ENCODE peak calls at places on chromosomes 5 and 9, in ten cellular contexts. W, K, I, J, D, T, O, X, F and V are unnamed samples.

GRCh38 chr5:19880859-19881436 is 107.1 kb downstream of the CDH18 start:
- DNase-seq in D (peak), J (no peak), W (no peak), X (no peak), K (peak), T (no peak), O (no peak), F (no peak), I (no peak), V (no peak)

GRCh38 chr9:135065804-135066203 is 21.7 kb upstream of the OLFM1 start:
- DNase-seq in W (no peak), I (no peak), X (no peak), J (no peak), F (no peak), D (no peak), K (no peak), T (no peak), O (no peak), V (no peak)

GRCh38 chr5:136190904-136191303 is 2.1 kb downstream of the SMIM32 start:
- DNase-seq in O (no peak), W (no peak), X (no peak), J (no peak), F (no peak), K (no peak), I (no peak), D (no peak), T (no peak), V (no peak)

GRCh38 chr5:151196556-151197290 is 27.2 kb downstream of the CCDC69 start:
- DNase-seq in O (no peak), K (no peak), D (no peak), J (no peak), I (no peak), W (no peak), T (no peak), X (no peak), F (peak), V (no peak)

GRCh38 chr5:132479073-132479811 is 11.3 kb downstream of the IRF1 start:
- DNase-seq in D (no peak), I (no peak), W (no peak), K (no peak), J (no peak), O (no peak), T (no peak), X (no peak), F (peak), V (no peak)

GRCh38 chr5:16918156-16918555 is 17.9 kb downstream of the MYO10 start:
- DNase-seq in I (no peak), T (no peak), D (no peak), X (no peak), W (no peak), J (peak), K (no peak), F (no peak), O (no peak), V (no peak)

GRCh38 chr9:133108794-133109641 is 12.0 kb downstream of the RALGDS start:
- DNase-seq in K (no peak), T (no peak), W (no peak), D (no peak), X (peak), F (no peak), I (no peak), O (no peak), J (no peak), V (no peak)

GRCh38 chr5:87120518-87121314 is 147.0 kb upstream of the RASA1 start:
- DNase-seq in K (no peak), J (peak), T (peak), O (peak), F (peak), W (peak), D (no peak), I (no peak), X (no peak), V (peak)

GRCh38 chr9:129305246-129305645 is 127.2 kb upstream of the IER5L start:
- DNase-seq in O (no peak), K (no peak), J (no peak), D (no peak), X (no peak), T (no peak), F (no peak), I (peak), W (no peak), V (no peak)

GRCh38 chr5:98635631-98636030 is 137.8 kb upstream of the RGMB start:
- DNase-seq in D (no peak), F (no peak), J (peak), X (no peak), O (no peak), I (no peak), W (no peak), T (peak), K (no peak), V (peak)

GRCh38 chr9:134231330-134231745 is 67.0 kb upstream of the RNU6ATAC start:
- DNase-seq in D (no peak), O (no peak), I (no peak), T (no peak), W (no peak), J (no peak), X (no peak), F (no peak), K (no peak), V (peak)

DNA sequence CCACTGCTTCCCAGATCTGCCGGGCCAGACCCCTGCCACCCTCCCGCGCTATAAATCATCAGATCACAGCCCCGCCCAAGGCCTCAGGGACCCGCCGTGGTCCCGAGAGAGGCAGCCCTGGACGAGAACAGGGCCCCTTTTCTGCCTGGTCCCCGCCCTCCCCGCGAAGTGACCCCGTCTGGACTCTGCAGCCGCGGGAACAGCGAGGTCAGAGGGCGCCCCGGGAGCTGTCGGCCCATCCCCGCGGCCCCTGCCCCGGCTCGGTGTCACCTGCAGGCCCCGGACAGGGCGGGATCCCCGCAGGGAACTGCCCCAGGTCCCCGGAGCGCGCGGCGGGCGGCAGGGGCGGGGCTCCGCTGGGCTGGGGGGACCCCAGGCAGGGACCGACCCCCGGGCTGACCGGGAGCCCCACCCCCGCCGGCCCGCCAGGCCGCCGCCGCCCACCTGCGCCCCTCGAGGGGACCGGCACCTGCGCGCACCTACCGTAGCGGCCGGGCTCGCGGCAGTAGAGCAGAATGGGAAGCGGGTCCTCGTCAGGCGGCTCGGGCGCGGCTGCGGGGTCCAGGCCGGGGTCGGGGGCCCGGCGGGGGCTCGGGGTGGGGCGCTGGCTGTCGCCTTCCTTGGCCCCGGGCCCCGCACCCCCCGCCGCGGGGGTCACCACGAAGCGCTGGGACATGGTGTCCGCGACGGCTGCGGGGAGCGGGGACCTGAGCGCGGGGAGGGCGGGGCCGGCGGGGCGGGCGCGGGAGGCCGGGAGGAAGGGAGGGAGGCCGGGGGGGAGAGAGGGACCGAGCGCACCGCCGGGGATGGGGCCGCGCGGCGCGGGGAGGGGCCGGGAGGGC is 43.5 kb upstream of the SLC12A7 start:
- DNase-seq in W (no peak), O (no peak), X (peak), D (no peak), T (no peak), I (no peak), J (no peak), K (peak), F (no peak), V (no peak)
- H3K4me3 ChIP-seq in W (no peak), O (no peak), X (peak), D (no peak), T (no peak), I (no peak), J (no peak), K (peak), F (no peak), V (no peak)

GRCh38 chr9:137607141-137607857 is 1.8 kb downstream of the ARRDC1 start:
- DNase-seq in W (no peak), F (no peak), X (peak), T (no peak), O (no peak), D (no peak), I (no peak), J (no peak), K (no peak), V (peak)
- H3K4me3 ChIP-seq in W (peak), F (no peak), X (no peak), T (peak), O (peak), D (no peak), I (peak), J (peak), K (no peak), V (peak)

GRCh38 chr9:109584205-109584604 is 86.1 kb upstream of the PTPN3 start:
- DNase-seq in X (no peak), K (no peak), F (no peak), I (no peak), O (no peak), D (peak), W (no peak), T (no peak), J (no peak), V (no peak)
- H3K4me3 ChIP-seq in X (no peak), K (no peak), F (no peak), I (no peak), O (no peak), D (no peak), W (no peak), T (no peak), J (no peak), V (no peak)

DNA sequence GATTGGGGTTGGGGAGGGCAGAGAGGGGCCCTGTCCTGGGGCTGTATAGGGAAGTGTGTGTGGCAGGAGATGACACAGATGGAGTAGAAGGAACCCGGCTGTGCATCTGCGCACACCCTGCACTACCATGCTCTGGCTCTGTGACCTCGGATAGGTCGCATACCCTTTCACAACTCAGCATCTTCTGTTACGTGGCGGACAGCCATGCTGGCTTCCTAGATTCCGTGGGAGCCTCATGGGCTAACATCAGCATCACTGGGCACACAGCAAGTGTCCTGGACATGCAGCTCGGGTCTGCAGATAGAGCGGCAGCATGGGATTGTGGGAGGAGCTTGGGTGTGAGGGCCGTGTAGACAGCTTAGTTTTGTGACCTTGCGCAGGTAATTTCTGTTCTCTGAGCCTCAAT is 9.2 kb downstream of the ARPC5L start:
- DNase-seq in W (no peak), K (no peak), I (no peak), T (no peak), J (no peak), D (no peak), X (no peak), O (no peak), F (peak), V (no peak)
- H3K4me3 ChIP-seq in W (no peak), K (no peak), I (no peak), T (peak), J (peak), D (no peak), X (no peak), O (peak), F (peak), V (peak)